ENCODE peak calls at places on chromosome 15, in eight cellular contexts. J is tibial nerve, H is heart left ventricle, A is spleen, T is GM12878, K is vagina, Q is ovary, M is A549. O is an unnamed sample.
A peak's percentile ranks its signal among the peaks of the same experiment; 100 is the strongest.

GRCh38 chr15:99132584-99133287 is 27.9 kb downstream of the SYNM start:
- DNase-seq in Q (no peak), K (no peak), M (no peak), T (no peak), A (no peak), H (no peak), J (no peak), O (peak; percentile 10)

GRCh38 chr15:95887666-95888480 is 442.6 kb upstream of the NR2F2 start:
- DNase-seq in T (no peak), J (no peak), H (no peak), M (no peak), Q (no peak), A (no peak), K (no peak), O (no peak)

GRCh38 chr15:56929389-56929788 is 10.9 kb downstream of the TCF12 start:
- DNase-seq in A (no peak), K (no peak), M (no peak), H (no peak), J (no peak), T (no peak), Q (no peak), O (no peak)

GRCh38 chr15:75840659-75841058 is 2.6 kb upstream of the UBE2Q2 start:
- DNase-seq in M (peak; percentile 71), J (peak; percentile 54), Q (no peak), K (no peak), T (no peak), H (peak; percentile 48), A (no peak), O (peak; percentile 55)

GRCh38 chr15:39304201-39304841 is 276.6 kb upstream of the THBS1 start:
- DNase-seq in M (no peak), Q (no peak), A (no peak), H (no peak), K (no peak), T (no peak), J (no peak), O (no peak)

GRCh38 chr15:77282333-77282732 is 137.6 kb downstream of the PEAK1 start:
- DNase-seq in H (no peak), A (no peak), K (no peak), J (no peak), T (no peak), M (peak; percentile 50), Q (no peak), O (peak; percentile 36)

GRCh38 chr15:51908312-51908711 is 63.3 kb downstream of the LEO1 start:
- DNase-seq in H (no peak), Q (no peak), A (no peak), K (no peak), M (peak; percentile 36), T (no peak), J (no peak), O (no peak)

GRCh38 chr15:65097651-65098263 is 17.2 kb downstream of the UBAP1L start:
- DNase-seq in K (peak; percentile 55), T (no peak), A (no peak), M (no peak), J (no peak), H (no peak), Q (no peak), O (no peak)

GRCh38 chr15:70101459-70102113 is 3.9 kb upstream of the TLE3 start:
- DNase-seq in K (no peak), H (peak; percentile 76), A (no peak), Q (peak; percentile 77), M (peak; percentile 84), J (peak; percentile 59), T (no peak), O (peak; percentile 85)

GRCh38 chr15:58521293-58521991 is 89.7 kb downstream of the LIPC start:
- DNase-seq in K (no peak), Q (peak; percentile 44), M (peak; percentile 66), J (peak; percentile 24), A (peak; percentile 89), H (peak; percentile 66), T (no peak), O (peak; percentile 31)
- TF ChIP-seq POLR2A in K (no peak), Q (no peak), M (no peak), J (no peak), A (no peak), H (no peak), T (no peak), O (no peak)

DNA sequence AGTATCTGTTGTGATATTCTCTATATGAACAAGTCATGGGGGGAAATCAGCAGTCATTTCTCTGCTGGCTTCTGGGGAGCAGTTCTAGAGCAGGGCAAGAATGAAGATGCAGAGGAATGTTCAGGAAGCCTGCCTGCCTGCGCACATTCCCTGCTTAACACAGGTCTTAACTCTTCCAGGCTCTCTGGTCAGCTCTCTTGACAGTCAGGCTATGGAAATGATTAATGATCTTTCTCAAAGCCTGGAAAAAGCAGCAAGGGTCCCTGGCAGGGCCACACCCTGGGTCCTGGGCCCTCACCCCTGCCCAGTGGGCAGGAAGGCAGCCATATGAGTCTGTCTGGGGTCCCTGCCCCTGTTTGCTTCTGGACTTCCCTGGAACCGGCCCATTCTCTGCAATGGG is 31.4 kb upstream of the CLK3 start:
- DNase-seq in Q (no peak), A (peak; percentile 31), M (no peak), T (no peak), J (no peak), H (no peak), K (no peak), O (no peak)
- H3K4me1 ChIP-seq in Q (no peaks in the 10 kb centered on the region), A (no peaks in the 10 kb centered on the region), M (no peaks in the 10 kb centered on the region), T (no peaks in the 10 kb centered on the region), J (no peaks in the 10 kb centered on the region), H (peaks cover 9% of the 10 kb centered on the region), K (no peaks in the 10 kb centered on the region), O (peaks cover 14% of the 10 kb centered on the region)

GRCh38 chr15:86676002-86676401 is 596.3 kb downstream of the AGBL1 start:
- DNase-seq in T (no peak), M (no peak), Q (no peak), A (no peak), H (no peak), J (no peak), K (no peak), O (no peak)

DNA sequence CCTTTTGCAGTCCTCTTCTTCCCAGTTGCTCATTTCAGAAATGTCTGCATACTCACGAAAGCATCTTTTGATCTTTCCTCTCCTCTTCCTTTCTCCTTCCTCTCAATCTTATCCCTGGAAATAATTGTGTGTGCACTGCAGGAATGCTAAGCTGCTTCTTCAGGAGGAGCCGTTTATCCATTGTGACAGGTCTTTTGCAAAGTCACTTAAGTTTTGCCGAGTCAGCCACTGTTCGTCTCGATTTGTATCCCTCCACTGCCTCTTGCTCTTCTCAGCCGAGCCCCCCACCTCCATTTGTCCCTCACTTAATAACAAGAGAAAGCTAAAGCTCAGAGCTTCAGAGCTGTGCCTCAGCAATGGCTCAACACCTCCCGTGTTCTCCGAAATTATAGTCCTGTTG is 597.6 kb downstream of the AGBL1 start:
- DNase-seq in T (no peak), K (no peak), M (no peak), Q (no peak), H (no peak), J (no peak), A (no peak), O (no peak)
- H3K27ac ChIP-seq in T (no peak overlapping the region), K (no peak overlapping the region), M (no peak overlapping the region), Q (no peak overlapping the region), H (no peak overlapping the region), J (no peak overlapping the region), A (no peak overlapping the region), O (no peak overlapping the region)

GRCh38 chr15:90942354-90943120 is 7.5 kb downstream of the UNC45A start:
- DNase-seq in Q (no peak), H (no peak), K (no peak), T (no peak), J (no peak), M (no peak), A (no peak), O (no peak)
- TF ChIP-seq POLR2A in Q (no peak), H (no peak), K (no peak), T (no peak), J (no peak), M (no peak), A (no peak), O (no peak)

GRCh38 chr15:41561104-41561776 is 2.2 kb downstream of the TYRO3 start:
- DNase-seq in Q (peak; percentile 57), A (peak; percentile 74), H (no peak), J (no peak), M (no peak), K (no peak), T (no peak), O (no peak)
- H3K4me1 ChIP-seq in Q (peaks cover 35% of the 10 kb centered on the region), A (peaks cover 30% of the 10 kb centered on the region), H (peaks cover 10% of the 10 kb centered on the region), J (peaks cover 24% of the 10 kb centered on the region), M (peaks cover 10% of the 10 kb centered on the region), K (peaks cover 27% of the 10 kb centered on the region), T (peaks cover 8% of the 10 kb centered on the region), O (peaks cover 31% of the 10 kb centered on the region)

GRCh38 chr15:66404122-66404521 is 17.4 kb downstream of the MAP2K1 start:
- DNase-seq in Q (no peak), A (no peak), H (no peak), J (no peak), M (no peak), K (no peak), T (no peak), O (no peak)
- H3K27ac ChIP-seq in Q (no peak overlapping the region), A (peak overlapping the region; percentile 28), H (peak overlapping the region; percentile 35), J (peak overlapping the region; percentile 16), M (no peak overlapping the region), K (no peak overlapping the region), T (peak overlapping the region; percentile 75), O (no peak overlapping the region)